ENCODE peak calls at places on chromosomes 13 and 19, in ten cellular contexts. C, N, J, D, X, Y, T, I, Z and O are unnamed samples.

GRCh38 chr19:51783373-51783772 is 11.6 kb upstream of the FPR3 start:
- DNase-seq in T (no peak), X (no peak), D (no peak), I (no peak), Y (no peak), J (no peak), C (no peak), Z (no peak), N (no peak), O (no peak)

GRCh38 chr19:41796362-41796761 is at the start of gene CEACAM3:
- DNase-seq in X (no peak), D (no peak), N (no peak), C (no peak), T (no peak), J (no peak), Z (no peak), Y (no peak), I (no peak), O (no peak)

GRCh38 chr19:10891360-10892108 is 20.2 kb downstream of the CARM1 start:
- DNase-seq in I (no peak), D (no peak), J (peak), X (no peak), N (peak), Z (no peak), C (no peak), Y (peak), T (no peak), O (no peak)

GRCh38 chr19:23787106-23787505 is 28.4 kb upstream of the ZNF681 start:
- DNase-seq in J (no peak), D (no peak), Y (peak), T (no peak), I (no peak), X (no peak), C (no peak), Z (no peak), N (no peak), O (no peak)

GRCh38 chr19:46412983-46413261 is 442 bp downstream of the CCDC8 start:
- DNase-seq in Z (no peak), D (no peak), Y (no peak), X (no peak), J (no peak), I (no peak), N (no peak), T (no peak), C (no peak), O (no peak)

GRCh38 chr13:63010072-63010658 is 1594.5 kb upstream of the PCDH20 start:
- DNase-seq in T (no peak), N (no peak), Z (no peak), J (no peak), I (no peak), X (no peak), D (no peak), C (no peak), Y (no peak), O (no peak)

GRCh38 chr19:44845286-44845611 is 848 bp upstream of the NECTIN2 start:
- DNase-seq in N (peak), Y (no peak), Z (no peak), X (no peak), J (peak), C (no peak), D (no peak), T (no peak), I (no peak), O (no peak)

GRCh38 chr13:97502192-97502591 is 68.2 kb downstream of the RAP2A start:
- DNase-seq in N (no peak), X (no peak), T (no peak), J (peak), C (no peak), Z (no peak), I (no peak), D (no peak), Y (no peak), O (no peak)

GRCh38 chr19:46639356-46640061 is 3.5 kb upstream of the GNG8 start:
- DNase-seq in T (peak), Y (no peak), Z (peak), C (no peak), J (peak), D (no peak), I (no peak), N (no peak), X (no peak), O (peak)

GRCh38 chr19:50430888-50431342 is 1.8 kb upstream of the MYBPC2 start:
- DNase-seq in Y (no peak), C (no peak), J (no peak), T (no peak), D (no peak), X (no peak), I (peak), N (no peak), Z (no peak), O (no peak)

GRCh38 chr19:4232614-4233281 is 3.4 kb downstream of the EBI3 start:
- DNase-seq in Y (no peak), C (no peak), Z (no peak), I (no peak), J (no peak), D (no peak), X (no peak), T (no peak), N (no peak), O (no peak)

GRCh38 chr19:9109959-9110358 is 2.7 kb upstream of the OR7G2 start:
- DNase-seq in D (no peak), Z (no peak), T (no peak), X (no peak), I (no peak), N (no peak), J (no peak), Y (no peak), C (no peak), O (no peak)

GRCh38 chr19:45876411-45877197 is 9.3 kb downstream of the IRF2BP1 start:
- DNase-seq in Z (peak), D (no peak), C (no peak), J (peak), T (peak), N (peak), I (no peak), X (no peak), Y (no peak), O (no peak)

GRCh38 chr19:4571305-4571917 is 11.9 kb upstream of the SEMA6B start:
- DNase-seq in N (no peak), Z (no peak), Y (no peak), D (no peak), T (no peak), J (no peak), I (no peak), X (no peak), C (no peak), O (no peak)

GRCh38 chr13:46295531-46296464 is 84.1 kb downstream of the LRRC63 start:
- DNase-seq in Z (peak), D (peak), C (peak), X (no peak), J (peak), T (peak), N (no peak), Y (peak), I (peak), O (peak)

GRCh38 chr13:52969373-52969772 is 59.2 kb upstream of the OLFM4 start:
- DNase-seq in I (no peak), Z (no peak), N (no peak), Y (no peak), D (no peak), C (no peak), T (no peak), X (no peak), J (no peak), O (no peak)

GRCh38 chr13:113837554-113838355 is 26.1 kb downstream of the GAS6 start:
- DNase-seq in D (no peak), I (no peak), X (no peak), C (no peak), Y (peak), Z (peak), T (peak), N (peak), J (peak), O (peak)

GRCh38 chr13:102825921-102826706 is 19.7 kb upstream of the ERCC5 start:
- DNase-seq in Z (no peak), D (no peak), Y (peak), C (no peak), X (no peak), N (no peak), T (peak), I (no peak), J (no peak), O (peak)

GRCh38 chr13:50358221-50358620 is 343.0 kb downstream of the KCNRG start:
- DNase-seq in J (no peak), Z (no peak), T (no peak), I (no peak), N (no peak), Y (no peak), C (no peak), X (peak), D (no peak), O (no peak)

GRCh38 chr19:30464162-30464561 is 92.0 kb downstream of the ZNF536 start:
- DNase-seq in C (no peak), N (no peak), J (no peak), D (no peak), Y (no peak), Z (no peak), T (no peak), I (no peak), X (no peak), O (no peak)

GRCh38 chr13:98108330-98108729 is 34.6 kb upstream of the FARP1 start:
- DNase-seq in N (no peak), D (no peak), X (no peak), J (no peak), Z (no peak), I (no peak), C (no peak), T (peak), Y (no peak), O (no peak)

GRCh38 chr19:35362261-35363000 is 4.2 kb downstream of the FFAR3 start:
- DNase-seq in T (no peak), D (no peak), X (no peak), Z (no peak), N (no peak), Y (no peak), I (no peak), C (no peak), J (no peak), O (no peak)

GRCh38 chr13:40047322-40047771 is 391.9 kb downstream of the COG6 start:
- DNase-seq in C (no peak), D (no peak), X (no peak), Y (no peak), T (no peak), J (no peak), I (no peak), N (no peak), Z (peak), O (no peak)

GRCh38 chr19:55146078-55146647 is 2.8 kb downstream of the TNNT1 start:
- DNase-seq in I (no peak), D (no peak), T (peak), C (no peak), X (no peak), Z (peak), J (no peak), N (no peak), Y (no peak), O (no peak)

GRCh38 chr13:113906566-113906965 is 42.7 kb upstream of the GAS6 start:
- DNase-seq in Z (no peak), C (no peak), I (no peak), N (no peak), T (no peak), D (no peak), Y (no peak), X (peak), J (no peak), O (no peak)

GRCh38 chr13:36745436-36745835 is 71.6 kb downstream of the SERTM1 start:
- DNase-seq in J (no peak), T (no peak), X (no peak), D (no peak), N (no peak), I (no peak), Z (no peak), C (no peak), Y (no peak), O (no peak)

GRCh38 chr13:111046590-111047141 is 68.4 kb upstream of the ARHGEF7 start:
- DNase-seq in J (peak), D (no peak), Y (no peak), Z (peak), N (no peak), T (no peak), C (no peak), X (no peak), I (no peak), O (no peak)

GRCh38 chr19:12751635-12752034 is at the start of gene BEST2:
- DNase-seq in J (no peak), C (no peak), I (no peak), N (no peak), Z (no peak), T (no peak), X (no peak), D (no peak), Y (no peak), O (no peak)

GRCh38 chr13:75452564-75452963 is 29.4 kb downstream of the TBC1D4 start:
- DNase-seq in X (no peak), Z (no peak), N (no peak), Y (peak), C (no peak), T (no peak), J (no peak), I (no peak), D (no peak), O (no peak)

GRCh38 chr13:60467098-60467497 is 70.1 kb downstream of the TDRD3 start:
- DNase-seq in J (no peak), Y (no peak), T (no peak), N (no peak), X (no peak), I (no peak), Z (no peak), D (no peak), C (no peak), O (no peak)

GRCh38 chr13:97429681-97430081 is 4.3 kb upstream of the RAP2A start:
- DNase-seq in Y (no peak), N (no peak), C (no peak), X (peak), Z (no peak), I (no peak), J (no peak), D (no peak), T (no peak), O (peak)